ENCODE peak calls at places on chromosomes 3 and 15, in six cellular contexts. One of them, this sample, is unnamed.

GRCh38 chr15:78788261-78788660 is 23.0 kb downstream of the ADAMTS7 start:
- DNase-seq in activated T-cell treated with anti-CD3 and anti-CD28 coated beads, Interleukin-2, amount 50 U/mL, for 1 hour: no peak
- DNase-seq in stimulated activated CD4-positive, alpha-beta T cell treated with anti-CD3 and anti-CD28 coated beads, Interleukin-4, amount 100 ng/mL, for 1 hour: no peak
- DNase-seq in coronary artery: no peak
- DNase-seq in CD8-positive, alpha-beta T cell: no peak
- DNase-seq in HT1080: no peak
- DNase-seq in this sample: no peak

GRCh38 chr15:82532991-82533481 is 7.2 kb downstream of the RPS17 start:
- DNase-seq in activated T-cell treated with anti-CD3 and anti-CD28 coated beads, Interleukin-2, amount 50 U/mL, for 1 hour: no peak
- DNase-seq in stimulated activated CD4-positive, alpha-beta T cell treated with anti-CD3 and anti-CD28 coated beads, Interleukin-4, amount 100 ng/mL, for 1 hour: no peak
- DNase-seq in coronary artery: no peak
- DNase-seq in CD8-positive, alpha-beta T cell: no peak
- DNase-seq in HT1080: no peak
- DNase-seq in this sample: no peak

GRCh38 chr3:30368978-30369377 is 237.4 kb upstream of the TGFBR2 start:
- DNase-seq in activated T-cell treated with anti-CD3 and anti-CD28 coated beads, Interleukin-2, amount 50 U/mL, for 1 hour: no peak
- DNase-seq in stimulated activated CD4-positive, alpha-beta T cell treated with anti-CD3 and anti-CD28 coated beads, Interleukin-4, amount 100 ng/mL, for 1 hour: no peak
- DNase-seq in coronary artery: no peak
- DNase-seq in CD8-positive, alpha-beta T cell: no peak
- DNase-seq in HT1080: peak
- DNase-seq in this sample: peak

GRCh38 chr3:4983739-4984510 is 4.7 kb downstream of the BHLHE40 start:
- DNase-seq in activated T-cell treated with anti-CD3 and anti-CD28 coated beads, Interleukin-2, amount 50 U/mL, for 1 hour: peak
- DNase-seq in stimulated activated CD4-positive, alpha-beta T cell treated with anti-CD3 and anti-CD28 coated beads, Interleukin-4, amount 100 ng/mL, for 1 hour: peak
- DNase-seq in coronary artery: no peak
- DNase-seq in CD8-positive, alpha-beta T cell: peak
- DNase-seq in HT1080: peak
- DNase-seq in this sample: peak

GRCh38 chr3:77577264-77577663 is 537.4 kb downstream of the ROBO2 start:
- DNase-seq in activated T-cell treated with anti-CD3 and anti-CD28 coated beads, Interleukin-2, amount 50 U/mL, for 1 hour: no peak
- DNase-seq in stimulated activated CD4-positive, alpha-beta T cell treated with anti-CD3 and anti-CD28 coated beads, Interleukin-4, amount 100 ng/mL, for 1 hour: no peak
- DNase-seq in coronary artery: no peak
- DNase-seq in CD8-positive, alpha-beta T cell: no peak
- DNase-seq in HT1080: no peak
- DNase-seq in this sample: no peak

GRCh38 chr3:138442433-138442832 is 8.0 kb downstream of the ESYT3 start:
- DNase-seq in activated T-cell treated with anti-CD3 and anti-CD28 coated beads, Interleukin-2, amount 50 U/mL, for 1 hour: no peak
- DNase-seq in stimulated activated CD4-positive, alpha-beta T cell treated with anti-CD3 and anti-CD28 coated beads, Interleukin-4, amount 100 ng/mL, for 1 hour: no peak
- DNase-seq in coronary artery: peak
- DNase-seq in CD8-positive, alpha-beta T cell: no peak
- DNase-seq in HT1080: peak
- DNase-seq in this sample: peak

GRCh38 chr3:142987080-142987700 is 14.2 kb upstream of the U2SURP start:
- DNase-seq in activated T-cell treated with anti-CD3 and anti-CD28 coated beads, Interleukin-2, amount 50 U/mL, for 1 hour: no peak
- DNase-seq in stimulated activated CD4-positive, alpha-beta T cell treated with anti-CD3 and anti-CD28 coated beads, Interleukin-4, amount 100 ng/mL, for 1 hour: no peak
- DNase-seq in coronary artery: no peak
- DNase-seq in CD8-positive, alpha-beta T cell: no peak
- DNase-seq in HT1080: peak
- DNase-seq in this sample: peak

GRCh38 chr3:126287171-126287535 is 70.1 kb downstream of the KLF15 start:
- DNase-seq in activated T-cell treated with anti-CD3 and anti-CD28 coated beads, Interleukin-2, amount 50 U/mL, for 1 hour: no peak
- DNase-seq in stimulated activated CD4-positive, alpha-beta T cell treated with anti-CD3 and anti-CD28 coated beads, Interleukin-4, amount 100 ng/mL, for 1 hour: no peak
- DNase-seq in coronary artery: no peak
- DNase-seq in CD8-positive, alpha-beta T cell: no peak
- DNase-seq in HT1080: no peak
- DNase-seq in this sample: no peak

GRCh38 chr3:71671176-71671845 is 53.9 kb downstream of the EIF4E3 start:
- DNase-seq in activated T-cell treated with anti-CD3 and anti-CD28 coated beads, Interleukin-2, amount 50 U/mL, for 1 hour: no peak
- DNase-seq in stimulated activated CD4-positive, alpha-beta T cell treated with anti-CD3 and anti-CD28 coated beads, Interleukin-4, amount 100 ng/mL, for 1 hour: no peak
- DNase-seq in coronary artery: no peak
- DNase-seq in CD8-positive, alpha-beta T cell: no peak
- DNase-seq in HT1080: no peak
- DNase-seq in this sample: no peak

GRCh38 chr3:128367726-128368125 is 99.0 kb downstream of the DNAJB8 start:
- DNase-seq in activated T-cell treated with anti-CD3 and anti-CD28 coated beads, Interleukin-2, amount 50 U/mL, for 1 hour: no peak
- DNase-seq in stimulated activated CD4-positive, alpha-beta T cell treated with anti-CD3 and anti-CD28 coated beads, Interleukin-4, amount 100 ng/mL, for 1 hour: no peak
- DNase-seq in coronary artery: no peak
- DNase-seq in CD8-positive, alpha-beta T cell: no peak
- DNase-seq in HT1080: peak
- DNase-seq in this sample: peak

GRCh38 chr3:98041350-98041749 is 6.2 kb upstream of the GABRR3 start:
- DNase-seq in activated T-cell treated with anti-CD3 and anti-CD28 coated beads, Interleukin-2, amount 50 U/mL, for 1 hour: no peak
- DNase-seq in stimulated activated CD4-positive, alpha-beta T cell treated with anti-CD3 and anti-CD28 coated beads, Interleukin-4, amount 100 ng/mL, for 1 hour: no peak
- DNase-seq in coronary artery: no peak
- DNase-seq in CD8-positive, alpha-beta T cell: no peak
- DNase-seq in HT1080: no peak
- DNase-seq in this sample: no peak

GRCh38 chr15:82197734-82198594 is 64.6 kb downstream of the EFL1 start:
- DNase-seq in activated T-cell treated with anti-CD3 and anti-CD28 coated beads, Interleukin-2, amount 50 U/mL, for 1 hour: peak
- DNase-seq in stimulated activated CD4-positive, alpha-beta T cell treated with anti-CD3 and anti-CD28 coated beads, Interleukin-4, amount 100 ng/mL, for 1 hour: peak
- DNase-seq in coronary artery: peak
- DNase-seq in CD8-positive, alpha-beta T cell: peak
- DNase-seq in HT1080: peak
- DNase-seq in this sample: peak

GRCh38 chr3:50673937-50674336 is 790 bp upstream of the DOCK3 start:
- DNase-seq in activated T-cell treated with anti-CD3 and anti-CD28 coated beads, Interleukin-2, amount 50 U/mL, for 1 hour: no peak
- DNase-seq in stimulated activated CD4-positive, alpha-beta T cell treated with anti-CD3 and anti-CD28 coated beads, Interleukin-4, amount 100 ng/mL, for 1 hour: no peak
- DNase-seq in coronary artery: no peak
- DNase-seq in CD8-positive, alpha-beta T cell: no peak
- DNase-seq in HT1080: no peak
- DNase-seq in this sample: no peak

GRCh38 chr3:183582161-183582560 is 26.7 kb upstream of the KLHL6 start:
- DNase-seq in activated T-cell treated with anti-CD3 and anti-CD28 coated beads, Interleukin-2, amount 50 U/mL, for 1 hour: no peak
- DNase-seq in stimulated activated CD4-positive, alpha-beta T cell treated with anti-CD3 and anti-CD28 coated beads, Interleukin-4, amount 100 ng/mL, for 1 hour: no peak
- DNase-seq in coronary artery: no peak
- DNase-seq in CD8-positive, alpha-beta T cell: no peak
- DNase-seq in HT1080: no peak
- DNase-seq in this sample: no peak

GRCh38 chr3:131543714-131544113 is 40.9 kb upstream of the MRPL3 start:
- DNase-seq in activated T-cell treated with anti-CD3 and anti-CD28 coated beads, Interleukin-2, amount 50 U/mL, for 1 hour: no peak
- DNase-seq in stimulated activated CD4-positive, alpha-beta T cell treated with anti-CD3 and anti-CD28 coated beads, Interleukin-4, amount 100 ng/mL, for 1 hour: no peak
- DNase-seq in coronary artery: no peak
- DNase-seq in CD8-positive, alpha-beta T cell: no peak
- DNase-seq in HT1080: peak
- DNase-seq in this sample: peak